ENCODE peak calls at places on chromosomes 2 and 18, in four cellular contexts. K, S, O and C are unnamed samples.

GRCh38 chr2:144431384-144431783 is 88.5 kb downstream of the ZEB2 start:
- DNase-seq in S (no peak), K (no peak), O (no peak), C (no peak)

GRCh38 chr18:70720607-70721006 is 431.8 kb downstream of the SOCS6 start:
- DNase-seq in K (no peak), S (no peak), O (no peak), C (no peak)

GRCh38 chr2:26542194-26542455 is 64.2 kb upstream of the OTOF start:
- DNase-seq in O (no peak), K (no peak), S (no peak), C (no peak)

GRCh38 chr18:33576999-33577687 is 876 bp upstream of the ASXL3 start:
- DNase-seq in K (no peak), O (no peak), S (no peak), C (no peak)

GRCh38 chr2:99573624-99574251 is 83.9 kb upstream of the REV1 start:
- DNase-seq in S (no peak), K (no peak), O (no peak), C (peak)

GRCh38 chr2:160943429-160943828 is 216.8 kb upstream of the TANK start:
- DNase-seq in O (no peak), S (no peak), K (no peak), C (no peak)

GRCh38 chr2:170862503-170862902 is 45.8 kb downstream of the GAD1 start:
- DNase-seq in S (no peak), O (no peak), K (no peak), C (no peak)

GRCh38 chr18:57771626-57772025 is 31.5 kb downstream of the ATP8B1 start:
- DNase-seq in O (no peak), K (no peak), S (no peak), C (no peak)

GRCh38 chr2:174977364-174977763 is 27.8 kb downstream of the CHN1 start:
- DNase-seq in O (no peak), S (no peak), K (no peak), C (no peak)

GRCh38 chr2:191950132-191950885 is 103.4 kb upstream of the CAVIN2 start:
- DNase-seq in O (peak), K (no peak), S (no peak), C (no peak)

GRCh38 chr2:223222397-223222796 is 170.4 kb downstream of the KCNE4 start:
- DNase-seq in S (no peak), K (no peak), O (no peak), C (no peak)

GRCh38 chr2:96344011-96344410 is 8.4 kb downstream of the NCAPH start:
- DNase-seq in O (no peak), K (no peak), S (no peak), C (no peak)

GRCh38 chr2:188303363-188304031 is 11.8 kb downstream of the GULP1 start:
- DNase-seq in S (no peak), K (no peak), O (no peak), C (no peak)

GRCh38 chr18:21241224-21242131 is 554 bp upstream of the GREB1L start:
- DNase-seq in S (peak), K (no peak), O (no peak), C (peak)

GRCh38 chr2:9207641-9208301 is 1.2 kb downstream of the ASAP2 start:
- DNase-seq in K (no peak), O (peak), S (no peak), C (no peak)

GRCh38 chr2:106054880-106055655 is 139.0 kb downstream of the UXS1 start:
- DNase-seq in S (no peak), O (no peak), K (no peak), C (no peak)

GRCh38 chr2:108975613-108976435 is 13.2 kb downstream of the EDAR start:
- DNase-seq in S (no peak), K (no peak), O (no peak), C (no peak)

GRCh38 chr2:170077830-170078569 is 99.9 kb upstream of the MYO3B start:
- DNase-seq in O (no peak), K (no peak), S (no peak), C (no peak)

GRCh38 chr18:58100154-58100553 is 56.1 kb downstream of the NEDD4L start:
- DNase-seq in O (no peak), S (no peak), K (no peak), C (no peak)

GRCh38 chr2:176613358-176614032 is 344.3 kb downstream of the MTX2 start:
- DNase-seq in K (no peak), S (no peak), O (no peak), C (no peak)

GRCh38 chr2:79757526-79757925 is 244.7 kb downstream of the CTNNA2 start:
- DNase-seq in K (no peak), O (no peak), S (no peak), C (no peak)

GRCh38 chr2:28454016-28454930 is 41.6 kb upstream of the PLB1 start:
- DNase-seq in O (no peak), K (no peak), S (no peak), C (no peak)

GRCh38 chr2:158102446-158102845 is 770 bp downstream of the UPP2 start:
- DNase-seq in S (no peak), K (no peak), O (no peak), C (no peak)